ENCODE peak calls at places on chromosomes 4 and X, in eight cellular contexts. One of them, this sample, is unnamed.

GRCh38 chr4:185950891-185951290 is 118.1 kb upstream of the TLR3 start:
- DNase-seq in cardiac muscle cell: no peak
- DNase-seq in H54: no peak
- DNase-seq in stromal cell of bone marrow: no peak
- DNase-seq in HT1080: no peak
- DNase-seq in effector CD4-positive, alpha-beta T cell: no peak
- DNase-seq in ureter: no peak
- DNase-seq in right atrium auricular region: no peak
- DNase-seq in this sample: no peak

GRCh38 chr4:66062044-66062443 is 391.8 kb upstream of the EPHA5 start:
- DNase-seq in cardiac muscle cell: peak
- DNase-seq in H54: no peak
- DNase-seq in stromal cell of bone marrow: peak
- DNase-seq in HT1080: peak
- DNase-seq in effector CD4-positive, alpha-beta T cell: no peak
- DNase-seq in ureter: no peak
- DNase-seq in right atrium auricular region: no peak
- DNase-seq in this sample: no peak

GRCh38 chr4:2042207-2042946 is 16.8 kb upstream of the NAT8L start:
- DNase-seq in cardiac muscle cell: no peak
- DNase-seq in H54: no peak
- DNase-seq in stromal cell of bone marrow: no peak
- DNase-seq in HT1080: no peak
- DNase-seq in effector CD4-positive, alpha-beta T cell: no peak
- DNase-seq in ureter: no peak
- DNase-seq in right atrium auricular region: no peak
- DNase-seq in this sample: peak

GRCh38 chrX:46326161-46326560 is 219.1 kb downstream of the ZNF674 start:
- DNase-seq in cardiac muscle cell: peak
- DNase-seq in H54: no peak
- DNase-seq in stromal cell of bone marrow: no peak
- DNase-seq in HT1080: peak
- DNase-seq in effector CD4-positive, alpha-beta T cell: no peak
- DNase-seq in ureter: no peak
- DNase-seq in right atrium auricular region: no peak
- DNase-seq in this sample: no peak

GRCh38 chr4:186392017-186392416 is 126.0 kb downstream of the F11 start:
- DNase-seq in cardiac muscle cell: no peak
- DNase-seq in H54: no peak
- DNase-seq in stromal cell of bone marrow: no peak
- DNase-seq in HT1080: no peak
- DNase-seq in effector CD4-positive, alpha-beta T cell: no peak
- DNase-seq in ureter: no peak
- DNase-seq in right atrium auricular region: no peak
- DNase-seq in this sample: no peak

GRCh38 chr4:129641179-129641578 is 545.2 kb downstream of the C4orf33 start:
- DNase-seq in cardiac muscle cell: peak
- DNase-seq in H54: no peak
- DNase-seq in stromal cell of bone marrow: peak
- DNase-seq in HT1080: peak
- DNase-seq in effector CD4-positive, alpha-beta T cell: peak
- DNase-seq in ureter: peak
- DNase-seq in right atrium auricular region: peak
- DNase-seq in this sample: peak

GRCh38 chr4:16150716-16151115 is 66.9 kb upstream of the PROM1 start:
- DNase-seq in cardiac muscle cell: no peak
- DNase-seq in H54: no peak
- DNase-seq in stromal cell of bone marrow: no peak
- DNase-seq in HT1080: peak
- DNase-seq in effector CD4-positive, alpha-beta T cell: no peak
- DNase-seq in ureter: no peak
- DNase-seq in right atrium auricular region: no peak
- DNase-seq in this sample: no peak

GRCh38 chr4:173025131-173025530 is 143.5 kb upstream of the GALNT7 start:
- DNase-seq in cardiac muscle cell: peak
- DNase-seq in H54: peak
- DNase-seq in stromal cell of bone marrow: peak
- DNase-seq in HT1080: peak
- DNase-seq in effector CD4-positive, alpha-beta T cell: no peak
- DNase-seq in ureter: peak
- DNase-seq in right atrium auricular region: no peak
- DNase-seq in this sample: peak

GRCh38 chr4:3369781-3370660 is 71.7 kb upstream of the HGFAC start:
- DNase-seq in cardiac muscle cell: peak
- DNase-seq in H54: peak
- DNase-seq in stromal cell of bone marrow: peak
- DNase-seq in HT1080: peak
- DNase-seq in effector CD4-positive, alpha-beta T cell: no peak
- DNase-seq in ureter: no peak
- DNase-seq in right atrium auricular region: peak
- DNase-seq in this sample: no peak

GRCh38 chr4:8865681-8866310 is 5.8 kb downstream of the HMX1 start:
- DNase-seq in cardiac muscle cell: no peak
- DNase-seq in H54: no peak
- DNase-seq in stromal cell of bone marrow: no peak
- DNase-seq in HT1080: no peak
- DNase-seq in effector CD4-positive, alpha-beta T cell: no peak
- DNase-seq in ureter: no peak
- DNase-seq in right atrium auricular region: no peak
- DNase-seq in this sample: no peak

This sample was measured in stomach.